ENCODE peak calls at places on chromosomes 13 and 19, in six cellular contexts. K is hepatocyte, H is astrocyte of the cerebellum, P is mammary epithelial cell, G is lower leg skin, D is pancreas. X is an unnamed sample.

GRCh38 chr19:2097330-2098327 is 914 bp downstream of the IZUMO4 start:
- DNase-seq in D (peak; percentile 83), P (no peak), G (no peak), H (no peak), K (no peak), X (no peak)

GRCh38 chr19:43408043-43408442 is 6.6 kb upstream of the TEX101 start:
- DNase-seq in G (no peak), K (no peak), P (no peak), D (no peak), H (no peak), X (no peak)

GRCh38 chr19:50649433-50650391 is at the start of gene C19orf81:
- DNase-seq in H (no peak), G (no peak), K (no peak), P (no peak), D (no peak), X (no peak)

GRCh38 chr13:94020833-94021232 is 458.6 kb downstream of the DCT start:
- DNase-seq in K (no peak), D (no peak), G (no peak), H (no peak), P (peak; percentile 54), X (peak; percentile 58)

GRCh38 chr19:16575282-16575681 is 3.1 kb upstream of the SLC35E1 start:
- DNase-seq in G (no peak), P (no peak), K (no peak), D (no peak), H (no peak), X (no peak)

GRCh38 chr13:60869941-60870613 is 473.1 kb downstream of the TDRD3 start:
- DNase-seq in D (no peak), G (no peak), K (no peak), H (no peak), P (no peak), X (no peak)

GRCh38 chr13:32045963-32046785 is 14.6 kb downstream of the FRY start:
- DNase-seq in K (peak; percentile 56), P (peak; percentile 17), H (no peak), G (peak; percentile 40), D (no peak), X (peak; percentile 56)

GRCh38 chr13:40536443-40537113 is 129.9 kb downstream of the FOXO1 start:
- DNase-seq in H (no peak), D (peak; percentile 93), G (peak; percentile 81), K (peak; percentile 74), P (peak; percentile 57), X (no peak)

GRCh38 chr13:31951215-31951678 is 80.3 kb upstream of the FRY start:
- DNase-seq in K (peak; percentile 57), G (peak; percentile 63), H (no peak), P (peak; percentile 47), D (peak; percentile 61), X (peak; percentile 64)

GRCh38 chr13:59542303-59542702 is 621.4 kb downstream of the DIAPH3 start:
- DNase-seq in P (no peak), K (no peak), G (no peak), H (no peak), D (no peak), X (no peak)

GRCh38 chr13:109998808-109999528 is 212.6 kb upstream of the IRS2 start:
- DNase-seq in K (peak; percentile 72), P (peak; percentile 97), H (peak; percentile 74), D (no peak), G (no peak), X (peak; percentile 94)

GRCh38 chr13:99982021-99982740 is 597 bp downstream of the ZIC2 start:
- DNase-seq in G (no peak), P (peak; percentile 51), H (no peak), K (peak; percentile 44), D (no peak), X (no peak)

GRCh38 chr19:32895384-32895783 is 25.8 kb upstream of the SLC7A9 start:
- DNase-seq in D (no peak), G (no peak), K (no peak), P (no peak), H (no peak), X (no peak)

GRCh38 chr13:97982286-97982685 is 28.8 kb downstream of the IPO5 start:
- DNase-seq in G (no peak), D (no peak), H (no peak), P (no peak), K (no peak), X (no peak)
- H3K4me3 ChIP-seq in G (no peak overlapping the region), D (no peak overlapping the region), H (no peak overlapping the region), P (no peak overlapping the region), K (no peak overlapping the region), X (no peak overlapping the region)

DNA sequence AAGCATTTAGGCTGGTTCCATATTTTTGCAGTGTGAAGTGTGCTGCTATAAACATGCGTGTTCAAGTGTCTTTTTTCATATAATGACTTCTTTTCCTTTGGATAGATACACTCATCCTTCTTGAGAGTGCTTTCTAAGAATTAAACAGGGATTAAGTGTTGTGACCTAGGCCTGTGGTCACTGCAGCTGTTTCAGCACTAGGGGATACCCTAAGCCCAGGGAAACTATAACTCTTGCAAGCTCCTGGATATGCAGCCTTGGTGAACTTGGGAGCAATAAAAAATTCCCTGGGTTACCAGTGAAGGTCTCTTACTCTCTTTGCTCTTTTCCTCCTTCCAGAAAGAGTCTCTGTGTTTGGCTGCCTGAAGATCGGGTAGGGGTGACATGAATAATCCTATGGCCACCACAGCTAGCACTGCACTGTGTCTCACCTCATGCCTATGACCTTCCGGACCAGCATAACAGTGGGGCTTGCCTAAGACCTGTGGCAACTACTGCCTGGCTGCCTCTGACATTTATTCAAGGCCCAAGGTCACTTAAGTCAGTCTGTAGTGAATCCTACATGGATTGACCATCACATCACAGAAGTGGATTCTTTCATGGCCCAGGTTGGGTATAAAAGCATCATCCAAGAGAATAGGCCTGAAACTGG is 799.7 kb downstream of the DACH1 start:
- DNase-seq in G (no peak), H (no peak), P (no peak), D (no peak), K (no peak), X (no peak)
- TF ChIP-seq CTCF in G (no peak), H (peak; percentile 32), P (no peak), D (no peak), K (no peak), X (no peak)

DNA sequence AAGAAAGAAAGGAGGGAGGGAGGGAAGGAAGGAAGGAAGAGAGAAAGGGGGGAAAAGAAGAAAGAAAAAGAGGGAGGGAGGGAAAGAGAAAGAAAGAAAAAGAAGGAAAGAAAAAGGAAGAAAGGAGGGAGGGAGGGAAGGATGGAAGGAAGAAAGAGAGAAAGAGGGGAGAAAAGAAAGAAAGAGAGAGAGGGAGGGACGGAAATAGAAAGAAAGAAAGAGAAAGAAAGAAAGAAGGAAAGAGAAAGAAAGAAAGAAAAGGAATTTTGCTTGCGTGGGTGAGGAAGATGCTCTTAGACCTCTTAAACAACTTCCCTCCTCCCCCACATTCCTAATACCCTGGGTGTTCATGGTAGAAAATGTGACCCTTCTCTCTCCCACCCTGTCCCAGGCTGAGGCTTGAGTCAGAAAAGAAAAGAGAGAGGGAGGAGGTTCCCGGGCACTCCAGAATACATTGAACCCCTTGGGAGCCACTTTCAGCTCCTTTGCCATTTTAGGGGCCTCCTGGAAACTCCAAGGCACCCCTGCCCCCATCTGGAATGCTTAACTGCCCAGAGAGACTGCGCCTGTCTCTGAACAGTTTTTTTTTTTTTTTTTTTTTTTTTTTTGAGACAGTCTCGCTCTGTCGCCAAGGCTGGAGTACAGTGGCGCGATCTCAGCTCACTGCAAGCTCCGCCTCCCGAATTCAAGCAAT is 9.2 kb upstream of the KANK3 start:
- DNase-seq in D (no peak), H (no peak), K (no peak), P (no peak), G (no peak), X (no peak)
- H3K4me3 ChIP-seq in D (no peak overlapping the region), H (no peak overlapping the region), K (no peak overlapping the region), P (no peak overlapping the region), G (no peak overlapping the region), X (peak overlapping the region; percentile 14)

GRCh38 chr13:24148414-24149305 is 11.9 kb upstream of the SPATA13 start:
- DNase-seq in H (peak; percentile 96), D (no peak), P (peak; percentile 90), G (peak; percentile 75), K (peak; percentile 86), X (peak; percentile 96)
- TF ChIP-seq CTCF in H (peak; percentile 37), D (no peak), P (no peak), G (no peak), K (no peak), X (peak; percentile 23)

GRCh38 chr19:12788025-12788681 is 3.1 kb upstream of the JUNB start:
- DNase-seq in D (no peak), P (no peak), K (no peak), H (no peak), G (no peak), X (no peak)

GRCh38 chr19:12787458-12787857 is 3.8 kb upstream of the JUNB start:
- DNase-seq in K (no peak), H (no peak), G (no peak), D (no peak), P (no peak), X (no peak)

GRCh38 chr19:12789098-12789903 is 2.0 kb upstream of the JUNB start:
- DNase-seq in P (peak; percentile 58), K (no peak), H (no peak), G (peak; percentile 49), D (peak; percentile 54), X (no peak)

GRCh38 chr19:12789904-12790619 is 1.2 kb upstream of the JUNB start:
- DNase-seq in H (peak; percentile 75), K (peak; percentile 98), G (peak; percentile 94), P (peak; percentile 95), D (peak; percentile 95), X (peak; percentile 99)

GRCh38 chr19:12788682-12789097 is 2.6 kb upstream of the JUNB start:
- DNase-seq in H (no peak), P (peak; percentile 78), G (peak; percentile 72), D (peak; percentile 77), K (peak; percentile 91), X (peak; percentile 87)
- H3K4me3 ChIP-seq in H (no peak overlapping the region), P (no peak overlapping the region), G (no peak overlapping the region), D (peak overlapping the region; percentile 70), K (no peak overlapping the region), X (peak overlapping the region; percentile 40)

GRCh38 chr13:41542281-41542680 is 84.9 kb downstream of the RGCC start:
- DNase-seq in G (no peak), K (no peak), H (no peak), P (no peak), D (no peak), X (no peak)
- TF ChIP-seq CTCF in G (no peak), K (no peak), H (no peak), P (no peak), D (no peak), X (no peak)

DNA sequence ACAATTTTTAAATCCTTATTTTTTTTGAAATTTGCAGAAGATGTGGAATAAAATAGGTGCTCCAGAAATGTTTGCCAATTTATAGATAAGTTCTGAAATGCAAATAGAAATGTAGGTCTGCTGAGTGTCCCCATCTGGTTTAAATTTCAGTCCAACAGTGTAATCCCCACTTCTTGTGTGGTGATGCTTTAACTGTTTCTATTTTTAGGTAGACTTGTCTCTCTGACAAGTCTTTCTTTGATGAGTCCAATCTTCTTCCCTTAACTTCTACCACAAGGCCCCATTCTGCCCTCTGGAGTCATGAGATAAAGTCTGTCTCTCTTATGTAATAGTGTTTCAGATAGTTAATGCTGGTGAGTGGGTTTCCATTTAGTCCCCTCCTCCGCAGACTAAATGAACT is 390.4 kb downstream of the RFC3 start:
- DNase-seq in G (no peak), D (no peak), P (no peak), K (no peak), H (no peak), X (peak; percentile 58)
- H3K4me3 ChIP-seq in G (no peak overlapping the region), D (no peak overlapping the region), P (no peak overlapping the region), K (no peak overlapping the region), H (no peak overlapping the region), X (no peak overlapping the region)

X was measured in foreskin fibroblast.